ENCODE peak calls at places on chromosomes 12 and 14, in six cellular contexts. B is CD8-positive, alpha-beta T cell; N is AG09309; D is NCI-H2029; W is activated effector memory CD4-positive, alpha-beta T cell treated with anti-CD3 and anti-CD28 coated beads, Interleukin-2, amount 50 U/mL, for 16 hours; U is amniotic stem cell. V is an unnamed sample.
A peak's percentile ranks its signal among the peaks of the same experiment; 100 is the strongest.

GRCh38 chr12:51721281-51721940 is 127.1 kb downstream of the FIGNL2 start:
- DNase-seq in U (no peak), B (peak; percentile 2), W (peak; percentile 74), N (no peak), D (no peak), V (no peak)

GRCh38 chr14:99513183-99513694 is 32.0 kb downstream of the CCNK start:
- DNase-seq in N (no peak), B (no peak), W (no peak), D (no peak), U (no peak), V (no peak)

GRCh38 chr12:46900734-46901463 is 75.1 kb upstream of the SLC38A4 start:
- DNase-seq in N (no peak), B (no peak), D (no peak), U (no peak), W (no peak), V (no peak)

GRCh38 chr12:81083906-81084513 is 6.1 kb downstream of the ACSS3 start:
- DNase-seq in D (no peak), N (no peak), B (no peak), U (no peak), W (no peak), V (no peak)

GRCh38 chr14:99047436-99048110 is 224.4 kb downstream of the BCL11B start:
- DNase-seq in B (no peak), N (no peak), D (no peak), U (no peak), W (peak; percentile 25), V (no peak)

GRCh38 chr14:34835312-34835711 is 39.8 kb downstream of the BAZ1A start:
- DNase-seq in N (no peak), B (no peak), W (no peak), D (no peak), U (no peak), V (no peak)

GRCh38 chr14:68797180-68797670 is 4.4 kb upstream of the ZFP36L1 start:
- DNase-seq in N (no peak), D (no peak), W (peak; percentile 58), B (no peak), U (no peak), V (no peak)

GRCh38 chr12:46468159-46468558 is 95.6 kb upstream of the SLC38A2 start:
- DNase-seq in U (no peak), N (no peak), B (no peak), W (no peak), D (no peak), V (no peak)

GRCh38 chr12:95003213-95003920 is at the start of gene NDUFA12:
- DNase-seq in N (peak; percentile 85), W (peak; percentile 98), D (peak; percentile 92), B (peak; percentile 87), U (peak; percentile 94), V (peak; percentile 91)

GRCh38 chr12:34394211-34395055 is 372.1 kb downstream of the ALG10 start:
- DNase-seq in N (no peak), U (no peak), D (no peak), B (no peak), W (peak; percentile 59), V (no peak)

GRCh38 chr14:32224731-32225377 is 21.8 kb upstream of the RNU6-8 start:
- DNase-seq in U (no peak), D (peak; percentile 76), B (no peak), N (no peak), W (no peak), V (no peak)

GRCh38 chr14:75968461-75968860 is 13.3 kb downstream of the TGFB3 start:
- DNase-seq in U (no peak), B (no peak), D (no peak), N (no peak), W (no peak), V (no peak)

GRCh38 chr12:55929306-55929791 is 1.6 kb upstream of the DGKA start:
- DNase-seq in U (no peak), D (no peak), W (peak; percentile 94), B (peak; percentile 66), N (no peak), V (no peak)

GRCh38 chr14:105152794-105153241 is 15.8 kb downstream of the JAG2 start:
- DNase-seq in N (no peak), U (no peak), D (no peak), W (no peak), B (no peak), V (no peak)

GRCh38 chr12:4274960-4275868 is 1.7 kb downstream of the CCND2 start:
- DNase-seq in D (no peak), U (no peak), N (no peak), B (no peak), W (peak; percentile 69), V (no peak)

GRCh38 chr14:106395460-106396050 is 869.2 kb downstream of the TMEM121 start:
- DNase-seq in W (no peak), D (no peak), U (no peak), N (no peak), B (no peak), V (no peak)

GRCh38 chr12:90333939-90334338 is 621.0 kb downstream of the CCER1 start:
- DNase-seq in U (no peak), D (no peak), W (no peak), N (no peak), B (no peak), V (no peak)

GRCh38 chr14:67908061-67908767 is 88.6 kb downstream of the RAD51B start:
- DNase-seq in D (no peak), U (no peak), N (no peak), W (no peak), B (no peak), V (no peak)

GRCh38 chr12:6620137-6620884 is 13.1 kb upstream of the CHD4 start:
- DNase-seq in D (no peak), B (no peak), W (peak; percentile 82), U (no peak), N (no peak), V (no peak)

GRCh38 chr12:85374981-85375380 is 95.0 kb downstream of the ALX1 start:
- DNase-seq in N (no peak), W (no peak), B (no peak), D (no peak), U (no peak), V (no peak)

GRCh38 chr14:91946313-91947195 is 940 bp downstream of the FBLN5 start:
- DNase-seq in N (no peak), D (no peak), W (no peak), U (peak; percentile 0), B (no peak), V (no peak)

GRCh38 chr12:22437031-22437806 is 102.7 kb upstream of the ST8SIA1 start:
- DNase-seq in W (no peak), D (no peak), U (no peak), N (no peak), B (no peak), V (no peak)

GRCh38 chr12:14948672-14949071 is 10.3 kb upstream of the ERP27 start:
- DNase-seq in D (peak; percentile 29), B (no peak), U (no peak), N (peak; percentile 24), W (peak; percentile 77), V (no peak)

V was measured in NCI-H1417 treated with DMSO at 0.1 percent for 48 hours.